ENCODE peak calls at places on chromosomes 3 and 15, in six cellular contexts. One of them, this sample, is unnamed.

GRCh38 chr3:48564022-48564421 is 441 bp upstream of the UCN2 start:
- DNase-seq in K562: no peak
- DNase-seq in HepG2: peak; percentile 58
- DNase-seq in GM12878: no peak
- DNase-seq in SK-N-SH: no peak
- DNase-seq in H1: no peak
- DNase-seq in this sample: peak; percentile 35

GRCh38 chr3:157119369-157119951 is 40.5 kb downstream of the CCNL1 start:
- DNase-seq in K562: peak; percentile 57
- DNase-seq in HepG2: peak; percentile 35
- DNase-seq in GM12878: no peak
- DNase-seq in SK-N-SH: no peak
- DNase-seq in H1: no peak
- DNase-seq in this sample: no peak

GRCh38 chr3:37279226-37279625 is 104.8 kb upstream of the LRRFIP2 start:
- DNase-seq in K562: no peak
- DNase-seq in HepG2: no peak
- DNase-seq in GM12878: no peak
- DNase-seq in SK-N-SH: peak; percentile 47
- DNase-seq in H1: no peak
- DNase-seq in this sample: no peak

GRCh38 chr3:36373084-36373483 is 7.2 kb upstream of the STAC start:
- DNase-seq in K562: no peak
- DNase-seq in HepG2: no peak
- DNase-seq in GM12878: no peak
- DNase-seq in SK-N-SH: no peak
- DNase-seq in H1: no peak
- DNase-seq in this sample: no peak

GRCh38 chr15:69810441-69811071 is 287.2 kb downstream of the TLE3 start:
- DNase-seq in K562: no peak
- DNase-seq in HepG2: no peak
- DNase-seq in GM12878: no peak
- DNase-seq in SK-N-SH: no peak
- DNase-seq in H1: no peak
- DNase-seq in this sample: no peak

GRCh38 chr3:13200951-13201350 is 127.7 kb upstream of the IQSEC1 start:
- DNase-seq in K562: no peak
- DNase-seq in HepG2: peak; percentile 25
- DNase-seq in GM12878: no peak
- DNase-seq in SK-N-SH: peak; percentile 74
- DNase-seq in H1: no peak
- DNase-seq in this sample: no peak

GRCh38 chr3:43153189-43154083 is 47.6 kb upstream of the POMGNT2 start:
- DNase-seq in K562: no peak
- DNase-seq in HepG2: no peak
- DNase-seq in GM12878: no peak
- DNase-seq in SK-N-SH: no peak
- DNase-seq in H1: no peak
- DNase-seq in this sample: no peak

GRCh38 chr3:40921251-40921650 is 278.1 kb upstream of the CTNNB1 start:
- DNase-seq in K562: no peak
- DNase-seq in HepG2: no peak
- DNase-seq in GM12878: no peak
- DNase-seq in SK-N-SH: no peak
- DNase-seq in H1: no peak
- DNase-seq in this sample: no peak

GRCh38 chr3:189836795-189837194 is 205.6 kb downstream of the TP63 start:
- DNase-seq in K562: no peak
- DNase-seq in HepG2: no peak
- DNase-seq in GM12878: no peak
- DNase-seq in SK-N-SH: no peak
- DNase-seq in H1: no peak
- DNase-seq in this sample: no peak

GRCh38 chr3:113834983-113835382 is 3.6 kb upstream of the GRAMD1C start:
- DNase-seq in K562: no peak
- DNase-seq in HepG2: no peak
- DNase-seq in GM12878: no peak
- DNase-seq in SK-N-SH: no peak
- DNase-seq in H1: no peak
- DNase-seq in this sample: no peak

GRCh38 chr3:95721938-95722337 is 1092.5 kb upstream of the EPHA6 start:
- DNase-seq in K562: no peak
- DNase-seq in HepG2: no peak
- DNase-seq in GM12878: no peak
- DNase-seq in SK-N-SH: no peak
- DNase-seq in H1: no peak
- DNase-seq in this sample: no peak

GRCh38 chr15:42494998-42495360 is 455 bp upstream of the SNAP23 start:
- DNase-seq in K562: no peak
- DNase-seq in HepG2: peak; percentile 34
- DNase-seq in GM12878: no peak
- DNase-seq in SK-N-SH: peak; percentile 27
- DNase-seq in H1: no peak
- DNase-seq in this sample: no peak

GRCh38 chr15:40038267-40038653 is 721 bp downstream of the SRP14 start:
- DNase-seq in K562: no peak
- DNase-seq in HepG2: no peak
- DNase-seq in GM12878: no peak
- DNase-seq in SK-N-SH: peak; percentile 50
- DNase-seq in H1: no peak
- DNase-seq in this sample: no peak

GRCh38 chr3:146189519-146190173 is 28.7 kb upstream of the PLOD2 start:
- DNase-seq in K562: peak; percentile 41
- DNase-seq in HepG2: peak; percentile 49
- DNase-seq in GM12878: no peak
- DNase-seq in SK-N-SH: peak; percentile 40
- DNase-seq in H1: peak; percentile 48
- DNase-seq in this sample: peak; percentile 47

GRCh38 chr3:102530443-102531195 is 95.8 kb downstream of the ZPLD1 start:
- DNase-seq in K562: no peak
- DNase-seq in HepG2: no peak
- DNase-seq in GM12878: no peak
- DNase-seq in SK-N-SH: no peak
- DNase-seq in H1: no peak
- DNase-seq in this sample: no peak

GRCh38 chr3:178155521-178155920 is 380.7 kb upstream of the KCNMB2 start:
- DNase-seq in K562: no peak
- DNase-seq in HepG2: no peak
- DNase-seq in GM12878: no peak
- DNase-seq in SK-N-SH: no peak
- DNase-seq in H1: no peak
- DNase-seq in this sample: no peak

GRCh38 chr3:82386656-82387055 is 625.2 kb upstream of the GBE1 start:
- DNase-seq in K562: no peak
- DNase-seq in HepG2: no peak
- DNase-seq in GM12878: no peak
- DNase-seq in SK-N-SH: no peak
- DNase-seq in H1: no peak
- DNase-seq in this sample: no peak

GRCh38 chr15:30924353-30924752 is 20.6 kb downstream of the FAN1 start:
- DNase-seq in K562: no peak
- DNase-seq in HepG2: no peak
- DNase-seq in GM12878: no peak
- DNase-seq in SK-N-SH: no peak
- DNase-seq in H1: no peak
- DNase-seq in this sample: no peak

GRCh38 chr3:88957751-88958452 is 149.5 kb upstream of the EPHA3 start:
- DNase-seq in K562: no peak
- DNase-seq in HepG2: no peak
- DNase-seq in GM12878: no peak
- DNase-seq in SK-N-SH: no peak
- DNase-seq in H1: no peak
- DNase-seq in this sample: no peak

GRCh38 chr3:146972726-146973125 is 367.6 kb upstream of the PLSCR5 start:
- DNase-seq in K562: no peak
- DNase-seq in HepG2: no peak
- DNase-seq in GM12878: no peak
- DNase-seq in SK-N-SH: no peak
- DNase-seq in H1: no peak
- DNase-seq in this sample: no peak

GRCh38 chr3:184334470-184335158 is 2.8 kb upstream of the FAM131A start:
- DNase-seq in K562: no peak
- DNase-seq in HepG2: no peak
- DNase-seq in GM12878: no peak
- DNase-seq in SK-N-SH: no peak
- DNase-seq in H1: no peak
- DNase-seq in this sample: no peak

GRCh38 chr3:182794806-182795369 is 1.6 kb downstream of the ATP11B start:
- DNase-seq in K562: no peak
- DNase-seq in HepG2: no peak
- DNase-seq in GM12878: no peak
- DNase-seq in SK-N-SH: no peak
- DNase-seq in H1: no peak
- DNase-seq in this sample: no peak

GRCh38 chr15:33955945-33956344 is 12.4 kb upstream of the CHRM5 start:
- DNase-seq in K562: peak; percentile 12
- DNase-seq in HepG2: no peak
- DNase-seq in GM12878: no peak
- DNase-seq in SK-N-SH: no peak
- DNase-seq in H1: no peak
- DNase-seq in this sample: no peak

GRCh38 chr3:3664916-3665315 is 134.3 kb upstream of the LRRN1 start:
- DNase-seq in K562: no peak
- DNase-seq in HepG2: no peak
- DNase-seq in GM12878: no peak
- DNase-seq in SK-N-SH: no peak
- DNase-seq in H1: no peak
- DNase-seq in this sample: no peak

DNA sequence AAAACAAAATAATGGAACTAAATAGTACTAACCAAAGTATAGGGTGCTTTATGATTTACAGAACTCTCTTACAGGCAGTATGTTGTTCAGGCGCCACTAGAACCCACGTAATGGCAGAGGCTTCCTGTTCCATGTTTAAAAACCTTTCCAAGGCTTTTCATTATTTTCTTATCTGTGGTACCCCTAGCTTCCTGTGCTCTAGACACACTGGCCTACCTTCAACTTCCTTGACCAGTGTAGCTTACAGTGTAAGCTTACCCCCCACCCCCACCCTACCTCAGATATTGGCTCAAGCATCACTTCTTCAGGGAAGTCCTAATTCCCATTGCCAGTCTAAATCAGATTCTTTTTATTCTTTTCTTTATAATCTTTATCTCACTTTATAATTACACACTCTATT is 2.9 kb downstream of the NR2C2 start:
- DNase-seq in K562: no peak
- DNase-seq in HepG2: no peak
- DNase-seq in GM12878: no peak
- DNase-seq in SK-N-SH: no peak
- DNase-seq in H1: no peak
- DNase-seq in this sample: no peak
- TF ChIP-seq CTCF in K562: no peak
- TF ChIP-seq CTCF in HepG2: no peak
- TF ChIP-seq CTCF in GM12878: no peak
- TF ChIP-seq CTCF in SK-N-SH: no peak
- TF ChIP-seq CTCF in H1: no peak
- TF ChIP-seq CTCF in this sample: no peak

GRCh38 chr15:61410656-61411055 is 181.6 kb upstream of the RORA start:
- DNase-seq in K562: no peak
- DNase-seq in HepG2: no peak
- DNase-seq in GM12878: no peak
- DNase-seq in SK-N-SH: no peak
- DNase-seq in H1: no peak
- DNase-seq in this sample: no peak

GRCh38 chr15:61415617-61416120 is 186.6 kb upstream of the RORA start:
- DNase-seq in K562: no peak
- DNase-seq in HepG2: no peak
- DNase-seq in GM12878: no peak
- DNase-seq in SK-N-SH: no peak
- DNase-seq in H1: no peak
- DNase-seq in this sample: no peak

DNA sequence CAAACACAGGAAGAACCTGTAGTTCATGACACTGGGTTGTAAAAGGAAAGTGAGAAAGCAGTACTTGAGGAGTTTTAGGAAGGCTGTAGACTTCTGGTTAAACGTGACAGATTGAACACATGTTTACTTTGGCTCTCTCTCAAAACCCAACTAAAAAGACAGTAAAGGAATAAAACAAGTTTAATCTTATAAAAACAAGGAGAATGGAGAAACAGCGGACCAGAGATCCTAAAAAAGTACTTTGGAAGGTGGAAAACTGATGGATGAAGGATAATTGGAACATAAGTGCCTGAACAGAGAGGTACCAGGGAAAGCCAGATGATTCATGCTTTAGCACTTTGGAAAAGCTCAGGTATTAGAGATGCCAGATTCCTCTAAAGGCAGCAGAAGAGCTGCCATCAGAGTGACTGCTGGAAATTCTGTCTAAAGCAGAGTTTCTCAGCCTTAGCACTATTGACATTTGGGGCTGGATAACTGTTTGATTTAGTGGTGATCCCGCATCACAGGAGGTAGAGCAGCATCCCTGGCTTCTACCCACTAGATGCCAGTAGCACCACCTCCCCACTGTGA is 182.9 kb upstream of the RORA start:
- DNase-seq in K562: no peak
- DNase-seq in HepG2: no peak
- DNase-seq in GM12878: no peak
- DNase-seq in SK-N-SH: no peak
- DNase-seq in H1: no peak
- DNase-seq in this sample: no peak
- TF ChIP-seq YY1 in K562: no peak
- TF ChIP-seq YY1 in HepG2: no peak
- TF ChIP-seq YY1 in GM12878: no peak
- TF ChIP-seq YY1 in SK-N-SH: no peak
- TF ChIP-seq YY1 in H1: no peak
- TF ChIP-seq YY1 in this sample: no peak

GRCh38 chr3:185942907-185943306 is 5.1 kb upstream of the TRA2B start:
- DNase-seq in K562: no peak
- DNase-seq in HepG2: no peak
- DNase-seq in GM12878: no peak
- DNase-seq in SK-N-SH: no peak
- DNase-seq in H1: no peak
- DNase-seq in this sample: no peak

GRCh38 chr3:185939721-185940120 is 1.9 kb upstream of the TRA2B start:
- DNase-seq in K562: no peak
- DNase-seq in HepG2: no peak
- DNase-seq in GM12878: no peak
- DNase-seq in SK-N-SH: no peak
- DNase-seq in H1: no peak
- DNase-seq in this sample: no peak

GRCh38 chr3:185940951-185941350 is 3.1 kb upstream of the TRA2B start:
- DNase-seq in K562: no peak
- DNase-seq in HepG2: no peak
- DNase-seq in GM12878: no peak
- DNase-seq in SK-N-SH: no peak
- DNase-seq in H1: no peak
- DNase-seq in this sample: no peak

GRCh38 chr3:185942396-185942795 is 4.6 kb upstream of the TRA2B start:
- DNase-seq in K562: no peak
- DNase-seq in HepG2: no peak
- DNase-seq in GM12878: no peak
- DNase-seq in SK-N-SH: no peak
- DNase-seq in H1: no peak
- DNase-seq in this sample: no peak

GRCh38 chr3:185943363-185944106 is 5.7 kb upstream of the TRA2B start:
- DNase-seq in K562: peak; percentile 71
- DNase-seq in HepG2: peak; percentile 88
- DNase-seq in GM12878: peak; percentile 51
- DNase-seq in SK-N-SH: peak; percentile 78
- DNase-seq in H1: peak; percentile 93
- DNase-seq in this sample: peak; percentile 72
- TF ChIP-seq CTCF in K562: peak; percentile 97
- TF ChIP-seq CTCF in HepG2: peak; percentile 96
- TF ChIP-seq CTCF in GM12878: peak; percentile 99
- TF ChIP-seq CTCF in SK-N-SH: peak; percentile 99
- TF ChIP-seq CTCF in H1: peak; percentile 82
- TF ChIP-seq CTCF in this sample: peak; percentile 99

GRCh38 chr15:92803852-92804609 is 96.1 kb upstream of the CHD2 start:
- DNase-seq in K562: peak; percentile 72
- DNase-seq in HepG2: peak; percentile 100
- DNase-seq in GM12878: peak; percentile 65
- DNase-seq in SK-N-SH: no peak
- DNase-seq in H1: no peak
- DNase-seq in this sample: peak; percentile 99
- TF ChIP-seq YY1 in K562: no peak
- TF ChIP-seq YY1 in HepG2: no peak
- TF ChIP-seq YY1 in GM12878: no peak
- TF ChIP-seq YY1 in SK-N-SH: no peak
- TF ChIP-seq YY1 in H1: no peak
- TF ChIP-seq YY1 in this sample: peak; percentile 36

This sample was measured in HCT116.